ENCODE peak calls at places on chromosomes 16 and 17, in six cellular contexts. One of them, this sample, is unnamed.

GRCh38 chr17:83086907-83087787 is 7.7 kb downstream of the METRNL start:
- DNase-seq in H1: no peak
- DNase-seq in K562: no peak
- DNase-seq in HCT116: no peak
- DNase-seq in SK-N-SH: no peak
- DNase-seq in HepG2: no peak
- DNase-seq in this sample: no peak

GRCh38 chr16:8550728-8551387 is 39.5 kb downstream of the TMEM114 start:
- DNase-seq in H1: no peak
- DNase-seq in K562: no peak
- DNase-seq in HCT116: no peak
- DNase-seq in SK-N-SH: no peak
- DNase-seq in HepG2: peak; percentile 70
- DNase-seq in this sample: no peak

GRCh38 chr17:38596651-38597050 is 9.1 kb downstream of the SRCIN1 start:
- DNase-seq in H1: no peak
- DNase-seq in K562: no peak
- DNase-seq in HCT116: no peak
- DNase-seq in SK-N-SH: no peak
- DNase-seq in HepG2: no peak
- DNase-seq in this sample: no peak

GRCh38 chr16:72530434-72530833 is 358.5 kb upstream of the PMFBP1 start:
- DNase-seq in H1: no peak
- DNase-seq in K562: no peak
- DNase-seq in HCT116: peak; percentile 4
- DNase-seq in SK-N-SH: no peak
- DNase-seq in HepG2: no peak
- DNase-seq in this sample: no peak

GRCh38 chr17:58412910-58413630 is 4.3 kb downstream of the RNF43 start:
- DNase-seq in H1: no peak
- DNase-seq in K562: peak; percentile 44
- DNase-seq in HCT116: no peak
- DNase-seq in SK-N-SH: no peak
- DNase-seq in HepG2: peak; percentile 84
- DNase-seq in this sample: no peak

GRCh38 chr16:11914210-11914758 is 1.5 kb downstream of the GSPT1 start:
- DNase-seq in H1: no peak
- DNase-seq in K562: no peak
- DNase-seq in HCT116: no peak
- DNase-seq in SK-N-SH: no peak
- DNase-seq in HepG2: no peak
- DNase-seq in this sample: no peak

GRCh38 chr16:18983565-18984424 is at the start of gene TMC7:
- DNase-seq in H1: peak; percentile 93
- DNase-seq in K562: peak; percentile 89
- DNase-seq in HCT116: peak; percentile 80
- DNase-seq in SK-N-SH: peak; percentile 94
- DNase-seq in HepG2: peak; percentile 91
- DNase-seq in this sample: peak; percentile 74

GRCh38 chr16:813204-813915 is 12.8 kb upstream of the GNG13 start:
- DNase-seq in H1: peak; percentile 91
- DNase-seq in K562: peak; percentile 84
- DNase-seq in HCT116: no peak
- DNase-seq in SK-N-SH: peak; percentile 92
- DNase-seq in HepG2: peak; percentile 12
- DNase-seq in this sample: no peak

GRCh38 chr17:80693511-80693910 is 148.9 kb downstream of the RPTOR start:
- DNase-seq in H1: no peak
- DNase-seq in K562: no peak
- DNase-seq in HCT116: no peak
- DNase-seq in SK-N-SH: peak; percentile 82
- DNase-seq in HepG2: no peak
- DNase-seq in this sample: no peak

GRCh38 chr17:39197380-39198185 is at the start of gene CACNB1:
- DNase-seq in H1: peak; percentile 85
- DNase-seq in K562: peak; percentile 90
- DNase-seq in HCT116: no peak
- DNase-seq in SK-N-SH: peak; percentile 95
- DNase-seq in HepG2: peak; percentile 45
- DNase-seq in this sample: no peak

GRCh38 chr16:56542039-56542438 is 22.2 kb upstream of the BBS2 start:
- DNase-seq in H1: no peak
- DNase-seq in K562: no peak
- DNase-seq in HCT116: no peak
- DNase-seq in SK-N-SH: no peak
- DNase-seq in HepG2: no peak
- DNase-seq in this sample: no peak

GRCh38 chr16:11139624-11140375 is 116.2 kb downstream of the SOCS1 start:
- DNase-seq in H1: no peak
- DNase-seq in K562: no peak
- DNase-seq in HCT116: peak; percentile 13
- DNase-seq in SK-N-SH: no peak
- DNase-seq in HepG2: peak; percentile 62
- DNase-seq in this sample: no peak

GRCh38 chr17:74812109-74812864 is 36.1 kb upstream of the NAT9 start:
- DNase-seq in H1: no peak
- DNase-seq in K562: no peak
- DNase-seq in HCT116: no peak
- DNase-seq in SK-N-SH: no peak
- DNase-seq in HepG2: no peak
- DNase-seq in this sample: no peak

GRCh38 chr16:85357924-85358505 is 245.7 kb upstream of the CIBAR2 start:
- DNase-seq in H1: no peak
- DNase-seq in K562: no peak
- DNase-seq in HCT116: no peak
- DNase-seq in SK-N-SH: no peak
- DNase-seq in HepG2: no peak
- DNase-seq in this sample: no peak

GRCh38 chr16:70602831-70603230 is 43.5 kb upstream of the IL34 start:
- DNase-seq in H1: no peak
- DNase-seq in K562: no peak
- DNase-seq in HCT116: no peak
- DNase-seq in SK-N-SH: no peak
- DNase-seq in HepG2: no peak
- DNase-seq in this sample: no peak
- TF ChIP-seq CTCF in H1: no peak
- TF ChIP-seq CTCF in K562: no peak
- TF ChIP-seq CTCF in HCT116: no peak
- TF ChIP-seq CTCF in SK-N-SH: no peak
- TF ChIP-seq CTCF in HepG2: no peak
- TF ChIP-seq CTCF in this sample: no peak

GRCh38 chr16:27851586-27851985 is 211.9 kb downstream of the GSG1L start:
- DNase-seq in H1: no peak
- DNase-seq in K562: no peak
- DNase-seq in HCT116: no peak
- DNase-seq in SK-N-SH: no peak
- DNase-seq in HepG2: no peak
- DNase-seq in this sample: no peak

GRCh38 chr16:27853101-27853500 is 210.4 kb downstream of the GSG1L start:
- DNase-seq in H1: no peak
- DNase-seq in K562: no peak
- DNase-seq in HCT116: no peak
- DNase-seq in SK-N-SH: no peak
- DNase-seq in HepG2: no peak
- DNase-seq in this sample: no peak

GRCh38 chr16:27852681-27853080 is 210.8 kb downstream of the GSG1L start:
- DNase-seq in H1: no peak
- DNase-seq in K562: no peak
- DNase-seq in HCT116: no peak
- DNase-seq in SK-N-SH: no peak
- DNase-seq in HepG2: no peak
- DNase-seq in this sample: no peak

GRCh38 chr16:27853651-27854050 is 209.9 kb downstream of the GSG1L start:
- DNase-seq in H1: no peak
- DNase-seq in K562: no peak
- DNase-seq in HCT116: no peak
- DNase-seq in SK-N-SH: no peak
- DNase-seq in HepG2: no peak
- DNase-seq in this sample: no peak

DNA sequence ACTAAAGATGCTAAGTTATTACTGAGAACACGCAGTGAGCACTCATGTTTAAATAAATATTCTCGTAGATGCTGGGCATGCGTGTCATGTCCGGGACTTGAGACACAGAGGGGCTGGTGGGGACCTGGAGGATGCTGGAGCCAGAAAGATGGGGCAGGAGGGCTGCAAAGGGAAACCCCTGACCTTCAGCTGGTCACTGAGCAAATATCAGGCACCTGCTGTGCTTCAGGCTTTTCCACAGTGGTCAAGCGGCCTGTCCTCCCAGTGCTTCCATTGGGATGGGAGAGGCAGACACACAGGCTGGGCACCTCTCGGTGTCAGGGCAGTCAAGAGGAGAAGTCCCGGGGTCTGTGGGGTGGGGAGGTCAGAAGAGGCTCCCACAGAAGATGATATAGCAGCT is 211.4 kb downstream of the GSG1L start:
- DNase-seq in H1: no peak
- DNase-seq in K562: no peak
- DNase-seq in HCT116: no peak
- DNase-seq in SK-N-SH: no peak
- DNase-seq in HepG2: no peak
- DNase-seq in this sample: no peak
- TF ChIP-seq SIN3A in H1: no peak
- TF ChIP-seq SIN3A in K562: no peak
- TF ChIP-seq SIN3A in HCT116: no peak
- TF ChIP-seq SIN3A in SK-N-SH: no peak
- TF ChIP-seq SIN3A in HepG2: no peak
- TF ChIP-seq SIN3A in this sample: no peak

GRCh38 chr16:69724981-69725479 is 1.3 kb downstream of the NQO1 start:
- DNase-seq in H1: no peak
- DNase-seq in K562: no peak
- DNase-seq in HCT116: no peak
- DNase-seq in SK-N-SH: no peak
- DNase-seq in HepG2: peak; percentile 26
- DNase-seq in this sample: no peak

GRCh38 chr16:69726313-69727060 is at the start of gene NQO1:
- DNase-seq in H1: peak; percentile 96
- DNase-seq in K562: peak; percentile 95
- DNase-seq in HCT116: peak; percentile 92
- DNase-seq in SK-N-SH: peak; percentile 94
- DNase-seq in HepG2: peak; percentile 96
- DNase-seq in this sample: peak; percentile 83

GRCh38 chr16:69721441-69721957 is 4.9 kb downstream of the NQO1 start:
- DNase-seq in H1: no peak
- DNase-seq in K562: no peak
- DNase-seq in HCT116: no peak
- DNase-seq in SK-N-SH: no peak
- DNase-seq in HepG2: no peak
- DNase-seq in this sample: no peak

GRCh38 chr16:69725480-69726312 is 664 bp downstream of the NQO1 start:
- DNase-seq in H1: no peak
- DNase-seq in K562: no peak
- DNase-seq in HCT116: no peak
- DNase-seq in SK-N-SH: no peak
- DNase-seq in HepG2: peak; percentile 28
- DNase-seq in this sample: no peak

DNA sequence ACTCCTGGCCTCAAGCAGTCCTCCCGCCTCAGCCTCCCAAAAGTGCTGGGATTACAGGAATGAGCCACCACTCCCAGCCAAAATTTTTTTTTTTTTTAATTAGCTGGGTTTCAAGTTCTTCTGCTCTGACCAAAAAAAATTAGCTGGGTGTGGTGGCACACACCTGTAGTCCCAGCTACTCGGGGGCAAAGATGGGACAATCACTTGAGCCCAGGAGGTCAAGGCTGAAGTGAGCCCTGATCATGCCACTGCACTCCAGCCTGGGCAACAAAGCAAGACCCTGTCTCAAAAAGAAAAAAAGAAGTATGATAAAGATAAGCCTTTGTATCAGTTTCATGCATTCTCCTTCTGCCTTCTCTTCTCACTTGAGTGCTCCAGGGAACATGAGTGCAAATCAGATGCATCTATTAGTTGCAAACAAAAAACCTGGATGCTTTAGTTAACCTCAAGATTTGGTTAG is 1.9 kb downstream of the NQO1 start:
- DNase-seq in H1: no peak
- DNase-seq in K562: no peak
- DNase-seq in HCT116: no peak
- DNase-seq in SK-N-SH: no peak
- DNase-seq in HepG2: no peak
- DNase-seq in this sample: no peak
- H3K4me3 ChIP-seq in H1: no peak overlapping the region
- H3K4me3 ChIP-seq in K562: no peak overlapping the region
- H3K4me3 ChIP-seq in HCT116: no peak overlapping the region
- H3K4me3 ChIP-seq in SK-N-SH: no peak overlapping the region
- H3K4me3 ChIP-seq in HepG2: peak overlapping the region; percentile 72
- H3K4me3 ChIP-seq in this sample: peak overlapping the region; percentile 78

GRCh38 chr16:13550254-13550653 is 369.7 kb upstream of the ERCC4 start:
- DNase-seq in H1: no peak
- DNase-seq in K562: no peak
- DNase-seq in HCT116: no peak
- DNase-seq in SK-N-SH: no peak
- DNase-seq in HepG2: no peak
- DNase-seq in this sample: no peak

GRCh38 chr16:13552960-13553257 is 367.0 kb upstream of the ERCC4 start:
- DNase-seq in H1: no peak
- DNase-seq in K562: no peak
- DNase-seq in HCT116: no peak
- DNase-seq in SK-N-SH: no peak
- DNase-seq in HepG2: no peak
- DNase-seq in this sample: no peak

GRCh38 chr16:13553453-13553985 is 366.4 kb upstream of the ERCC4 start:
- DNase-seq in H1: no peak
- DNase-seq in K562: no peak
- DNase-seq in HCT116: no peak
- DNase-seq in SK-N-SH: no peak
- DNase-seq in HepG2: no peak
- DNase-seq in this sample: no peak

GRCh38 chr16:13554020-13554419 is 365.9 kb upstream of the ERCC4 start:
- DNase-seq in H1: no peak
- DNase-seq in K562: peak; percentile 37
- DNase-seq in HCT116: no peak
- DNase-seq in SK-N-SH: no peak
- DNase-seq in HepG2: no peak
- DNase-seq in this sample: no peak

GRCh38 chr16:13552062-13552959 is 367.6 kb upstream of the ERCC4 start:
- DNase-seq in H1: no peak
- DNase-seq in K562: no peak
- DNase-seq in HCT116: no peak
- DNase-seq in SK-N-SH: no peak
- DNase-seq in HepG2: no peak
- DNase-seq in this sample: no peak
- TF ChIP-seq CTCF in H1: no peak
- TF ChIP-seq CTCF in K562: no peak
- TF ChIP-seq CTCF in HCT116: no peak
- TF ChIP-seq CTCF in SK-N-SH: no peak
- TF ChIP-seq CTCF in HepG2: no peak
- TF ChIP-seq CTCF in this sample: no peak

GRCh38 chr17:76337413-76337777 is 16.3 kb downstream of the PRPSAP1 start:
- DNase-seq in H1: no peak
- DNase-seq in K562: no peak
- DNase-seq in HCT116: no peak
- DNase-seq in SK-N-SH: no peak
- DNase-seq in HepG2: no peak
- DNase-seq in this sample: no peak
- TF ChIP-seq SIN3A in H1: no peak
- TF ChIP-seq SIN3A in K562: no peak
- TF ChIP-seq SIN3A in HCT116: no peak
- TF ChIP-seq SIN3A in SK-N-SH: no peak
- TF ChIP-seq SIN3A in HepG2: no peak
- TF ChIP-seq SIN3A in this sample: no peak